ENCODE peak calls at places on chromosomes 7 and 10, in eight cellular contexts. C, V, I, O, R, G, Y and U are unnamed samples.

GRCh38 chr10:43227911-43228782 is 38.7 kb downstream of the RASGEF1A start:
- DNase-seq in Y (no peak), C (no peak), I (peak; percentile 1), G (peak; percentile 30), O (peak; percentile 5), R (peak; percentile 11), V (peak; percentile 64), U (no peak)

GRCh38 chr7:130882396-130882795 is 148.4 kb upstream of the KLF14 start:
- DNase-seq in Y (no peak), C (no peak), R (no peak), I (no peak), V (no peak), O (no peak), G (no peak), U (no peak)

GRCh38 chr10:61891911-61892310 is 9.6 kb upstream of the ARID5B start:
- DNase-seq in Y (no peak), O (no peak), R (no peak), V (no peak), G (no peak), I (no peak), C (no peak), U (no peak)

GRCh38 chr7:96723622-96724021 is 14.0 kb upstream of the SEM1 start:
- DNase-seq in I (no peak), O (no peak), Y (no peak), G (no peak), R (no peak), C (no peak), V (no peak), U (peak; percentile 26)

GRCh38 chr10:11874568-11875182 is 51.5 kb downstream of the PROSER2 start:
- DNase-seq in V (peak; percentile 89), I (no peak), G (no peak), Y (peak; percentile 23), O (peak; percentile 42), R (peak; percentile 53), C (no peak), U (peak; percentile 33)

GRCh38 chr10:132904169-132904813 is 38.1 kb downstream of the CFAP46 start:
- DNase-seq in V (peak; percentile 92), O (no peak), R (peak; percentile 22), G (peak; percentile 52), C (no peak), Y (peak; percentile 51), I (no peak), U (peak; percentile 58)

GRCh38 chr10:77196616-77197015 is 441.0 kb downstream of the KCNMA1 start:
- DNase-seq in C (no peak), Y (no peak), V (no peak), G (no peak), I (no peak), R (no peak), O (no peak), U (peak; percentile 16)

GRCh38 chr7:123177442-123177841 is 22.3 kb downstream of the SLC13A1 start:
- DNase-seq in Y (no peak), I (no peak), G (no peak), O (no peak), R (no peak), C (no peak), V (no peak), U (no peak)

GRCh38 chr10:2610946-2611345 is 456.4 kb upstream of the PFKP start:
- DNase-seq in C (no peak), V (no peak), R (no peak), I (no peak), Y (no peak), G (no peak), O (no peak), U (no peak)

GRCh38 chr10:120735773-120736371 is 115.3 kb upstream of the WDR11 start:
- DNase-seq in C (no peak), G (no peak), O (no peak), V (peak; percentile 10), I (no peak), R (no peak), Y (no peak), U (peak; percentile 61)

GRCh38 chr7:414681-415560 is 104.7 kb downstream of the PDGFA start:
- DNase-seq in R (peak; percentile 8), O (no peak), Y (no peak), I (no peak), V (peak; percentile 48), G (peak; percentile 35), C (no peak), U (no peak)

GRCh38 chr7:20787658-20788057 is 972 bp upstream of the SP8 start:
- DNase-seq in G (no peak), Y (no peak), C (no peak), R (no peak), V (peak; percentile 49), O (no peak), I (no peak), U (no peak)

GRCh38 chr10:78740976-78741375 is 327.8 kb upstream of the ZMIZ1 start:
- DNase-seq in O (no peak), G (no peak), Y (no peak), R (no peak), V (no peak), I (no peak), C (no peak), U (peak; percentile 4)

GRCh38 chr10:1581189-1581588 is 156.1 kb downstream of the ADARB2 start:
- DNase-seq in I (no peak), Y (no peak), O (no peak), C (no peak), R (no peak), V (peak; percentile 78), G (no peak), U (no peak)

GRCh38 chr7:158329686-158330085 is 257.9 kb downstream of the PTPRN2 start:
- DNase-seq in G (no peak), C (no peak), R (no peak), I (no peak), Y (no peak), O (no peak), V (no peak), U (no peak)

GRCh38 chr7:64869912-64870562 is 33.0 kb upstream of the ZNF273 start:
- DNase-seq in Y (no peak), I (no peak), O (no peak), C (no peak), V (peak; percentile 28), R (no peak), G (no peak), U (no peak)

GRCh38 chr7:116834815-116835533 is 27.4 kb upstream of the CAPZA2 start:
- DNase-seq in Y (no peak), C (no peak), I (no peak), V (no peak), R (no peak), G (no peak), O (no peak), U (no peak)